ENCODE peak calls at places on chromosomes 12 and 14, in eight cellular contexts. One of them, this sample, is unnamed.

GRCh38 chr14:58501214-58501816 is 73.8 kb downstream of the KIAA0586 start:
- DNase-seq in cardiac muscle cell: peak; percentile 90
- DNase-seq in tibial artery: no peak
- DNase-seq in AG10803: peak; percentile 85
- DNase-seq in mammary epithelial cell: peak; percentile 38
- DNase-seq in AG09319: peak; percentile 57
- DNase-seq in progenitor cell of endocrine pancreas: no peak
- DNase-seq in fibroblast of pulmonary artery: peak; percentile 92
- DNase-seq in this sample: no peak

GRCh38 chr14:87199371-87199770 is 793.6 kb downstream of the GALC start:
- DNase-seq in cardiac muscle cell: no peak
- DNase-seq in AG09319: no peak
- DNase-seq in tibial artery: no peak
- DNase-seq in mammary epithelial cell: no peak
- DNase-seq in AG10803: no peak
- DNase-seq in progenitor cell of endocrine pancreas: no peak
- DNase-seq in fibroblast of pulmonary artery: no peak
- DNase-seq in this sample: no peak

GRCh38 chr12:112908548-112908947 is 1.8 kb downstream of the OAS1 start:
- DNase-seq in fibroblast of pulmonary artery: no peak
- DNase-seq in progenitor cell of endocrine pancreas: no peak
- DNase-seq in tibial artery: no peak
- DNase-seq in mammary epithelial cell: no peak
- DNase-seq in AG10803: no peak
- DNase-seq in AG09319: no peak
- DNase-seq in cardiac muscle cell: no peak
- DNase-seq in this sample: no peak

GRCh38 chr12:127903146-127903545 is 363.8 kb upstream of the TMEM132C start:
- DNase-seq in progenitor cell of endocrine pancreas: no peak
- DNase-seq in mammary epithelial cell: no peak
- DNase-seq in fibroblast of pulmonary artery: peak; percentile 6
- DNase-seq in cardiac muscle cell: no peak
- DNase-seq in tibial artery: no peak
- DNase-seq in AG09319: no peak
- DNase-seq in AG10803: peak; percentile 86
- DNase-seq in this sample: no peak

GRCh38 chr12:51874013-51874412 is 13.9 kb upstream of the ANKRD33 start:
- DNase-seq in AG10803: no peak
- DNase-seq in tibial artery: no peak
- DNase-seq in AG09319: no peak
- DNase-seq in progenitor cell of endocrine pancreas: no peak
- DNase-seq in mammary epithelial cell: no peak
- DNase-seq in fibroblast of pulmonary artery: no peak
- DNase-seq in cardiac muscle cell: no peak
- DNase-seq in this sample: no peak

GRCh38 chr12:68565391-68565903 is 45.3 kb upstream of the RAP1B start:
- DNase-seq in AG09319: peak; percentile 82
- DNase-seq in cardiac muscle cell: peak; percentile 58
- DNase-seq in tibial artery: no peak
- DNase-seq in AG10803: peak; percentile 94
- DNase-seq in mammary epithelial cell: peak; percentile 80
- DNase-seq in fibroblast of pulmonary artery: peak; percentile 64
- DNase-seq in progenitor cell of endocrine pancreas: no peak
- DNase-seq in this sample: no peak

GRCh38 chr12:53065975-53066593 is 13.1 kb downstream of the SPRYD3 start:
- DNase-seq in mammary epithelial cell: peak; percentile 55
- DNase-seq in fibroblast of pulmonary artery: peak; percentile 87
- DNase-seq in progenitor cell of endocrine pancreas: peak; percentile 70
- DNase-seq in tibial artery: peak; percentile 80
- DNase-seq in AG10803: peak; percentile 82
- DNase-seq in AG09319: no peak
- DNase-seq in cardiac muscle cell: peak; percentile 89
- DNase-seq in this sample: peak; percentile 71

GRCh38 chr14:32711103-32711680 is 227.5 kb upstream of the NPAS3 start:
- DNase-seq in tibial artery: no peak
- DNase-seq in mammary epithelial cell: no peak
- DNase-seq in cardiac muscle cell: peak; percentile 67
- DNase-seq in AG10803: peak; percentile 37
- DNase-seq in progenitor cell of endocrine pancreas: no peak
- DNase-seq in AG09319: no peak
- DNase-seq in fibroblast of pulmonary artery: peak; percentile 72
- DNase-seq in this sample: no peak

GRCh38 chr12:116794725-116795124 is 56.6 kb downstream of the RNFT2 start:
- DNase-seq in tibial artery: no peak
- DNase-seq in mammary epithelial cell: no peak
- DNase-seq in AG10803: no peak
- DNase-seq in AG09319: no peak
- DNase-seq in progenitor cell of endocrine pancreas: no peak
- DNase-seq in cardiac muscle cell: no peak
- DNase-seq in fibroblast of pulmonary artery: no peak
- DNase-seq in this sample: no peak

GRCh38 chr14:74955229-74955999 is at the start of gene PGF:
- DNase-seq in cardiac muscle cell: peak; percentile 51
- DNase-seq in fibroblast of pulmonary artery: peak; percentile 44
- DNase-seq in tibial artery: peak; percentile 67
- DNase-seq in AG10803: peak; percentile 40
- DNase-seq in progenitor cell of endocrine pancreas: peak; percentile 37
- DNase-seq in AG09319: no peak
- DNase-seq in mammary epithelial cell: peak; percentile 44
- DNase-seq in this sample: peak; percentile 73

GRCh38 chr12:31756977-31757420 is 28.2 kb upstream of the AMN1 start:
- DNase-seq in AG10803: no peak
- DNase-seq in mammary epithelial cell: peak; percentile 87
- DNase-seq in progenitor cell of endocrine pancreas: no peak
- DNase-seq in tibial artery: no peak
- DNase-seq in cardiac muscle cell: peak; percentile 34
- DNase-seq in fibroblast of pulmonary artery: peak; percentile 49
- DNase-seq in AG09319: no peak
- DNase-seq in this sample: no peak

GRCh38 chr12:120649442-120650248 is 9.2 kb downstream of the CABP1 start:
- DNase-seq in cardiac muscle cell: no peak
- DNase-seq in AG09319: no peak
- DNase-seq in progenitor cell of endocrine pancreas: no peak
- DNase-seq in AG10803: no peak
- DNase-seq in fibroblast of pulmonary artery: no peak
- DNase-seq in tibial artery: no peak
- DNase-seq in mammary epithelial cell: no peak
- DNase-seq in this sample: no peak

GRCh38 chr14:91264151-91265150 is 19.9 kb upstream of the GPR68 start:
- DNase-seq in AG09319: no peak
- DNase-seq in AG10803: no peak
- DNase-seq in mammary epithelial cell: no peak
- DNase-seq in fibroblast of pulmonary artery: no peak
- DNase-seq in cardiac muscle cell: peak; percentile 13
- DNase-seq in progenitor cell of endocrine pancreas: no peak
- DNase-seq in tibial artery: no peak
- DNase-seq in this sample: peak; percentile 51

GRCh38 chr14:56119221-56119967 is 1.2 kb downstream of the PELI2 start:
- DNase-seq in mammary epithelial cell: no peak
- DNase-seq in AG09319: no peak
- DNase-seq in cardiac muscle cell: peak; percentile 55
- DNase-seq in tibial artery: peak; percentile 41
- DNase-seq in fibroblast of pulmonary artery: peak; percentile 44
- DNase-seq in progenitor cell of endocrine pancreas: peak; percentile 27
- DNase-seq in AG10803: peak; percentile 38
- DNase-seq in this sample: peak; percentile 47

GRCh38 chr12:42141981-42142606 is 2.6 kb downstream of the GXYLT1 start:
- DNase-seq in tibial artery: no peak
- DNase-seq in fibroblast of pulmonary artery: no peak
- DNase-seq in AG10803: no peak
- DNase-seq in AG09319: no peak
- DNase-seq in cardiac muscle cell: no peak
- DNase-seq in mammary epithelial cell: no peak
- DNase-seq in progenitor cell of endocrine pancreas: no peak
- DNase-seq in this sample: no peak

GRCh38 chr12:50986961-50987737 is 34.8 kb downstream of the HIGD1C start:
- DNase-seq in progenitor cell of endocrine pancreas: peak; percentile 11
- DNase-seq in tibial artery: peak; percentile 45
- DNase-seq in mammary epithelial cell: peak; percentile 32
- DNase-seq in AG10803: peak; percentile 62
- DNase-seq in cardiac muscle cell: peak; percentile 77
- DNase-seq in fibroblast of pulmonary artery: peak; percentile 76
- DNase-seq in AG09319: peak; percentile 32
- DNase-seq in this sample: no peak

GRCh38 chr12:125181107-125181506 is 115.9 kb downstream of the AACS start:
- DNase-seq in cardiac muscle cell: no peak
- DNase-seq in tibial artery: no peak
- DNase-seq in AG09319: no peak
- DNase-seq in AG10803: no peak
- DNase-seq in progenitor cell of endocrine pancreas: no peak
- DNase-seq in fibroblast of pulmonary artery: no peak
- DNase-seq in mammary epithelial cell: no peak
- DNase-seq in this sample: no peak

GRCh38 chr12:24909667-24910066 is 39.2 kb downstream of the BCAT1 start:
- DNase-seq in cardiac muscle cell: peak; percentile 75
- DNase-seq in progenitor cell of endocrine pancreas: no peak
- DNase-seq in fibroblast of pulmonary artery: peak; percentile 87
- DNase-seq in tibial artery: peak; percentile 80
- DNase-seq in AG09319: peak; percentile 56
- DNase-seq in AG10803: peak; percentile 86
- DNase-seq in mammary epithelial cell: peak; percentile 91
- DNase-seq in this sample: no peak

GRCh38 chr12:123983822-123984485 is 10.9 kb downstream of the ZNF664 start:
- DNase-seq in progenitor cell of endocrine pancreas: no peak
- DNase-seq in cardiac muscle cell: peak; percentile 83
- DNase-seq in fibroblast of pulmonary artery: peak; percentile 85
- DNase-seq in AG09319: no peak
- DNase-seq in mammary epithelial cell: peak; percentile 57
- DNase-seq in AG10803: peak; percentile 76
- DNase-seq in tibial artery: peak; percentile 53
- DNase-seq in this sample: no peak
- TF ChIP-seq CTCF in progenitor cell of endocrine pancreas: peak; percentile 68
- TF ChIP-seq CTCF in cardiac muscle cell: peak; percentile 71
- TF ChIP-seq CTCF in fibroblast of pulmonary artery: peak; percentile 80
- TF ChIP-seq CTCF in AG09319: peak; percentile 72
- TF ChIP-seq CTCF in mammary epithelial cell: peak; percentile 70
- TF ChIP-seq CTCF in AG10803: peak; percentile 82
- TF ChIP-seq CTCF in tibial artery: peak; percentile 57
- TF ChIP-seq CTCF in this sample: no peak

DNA sequence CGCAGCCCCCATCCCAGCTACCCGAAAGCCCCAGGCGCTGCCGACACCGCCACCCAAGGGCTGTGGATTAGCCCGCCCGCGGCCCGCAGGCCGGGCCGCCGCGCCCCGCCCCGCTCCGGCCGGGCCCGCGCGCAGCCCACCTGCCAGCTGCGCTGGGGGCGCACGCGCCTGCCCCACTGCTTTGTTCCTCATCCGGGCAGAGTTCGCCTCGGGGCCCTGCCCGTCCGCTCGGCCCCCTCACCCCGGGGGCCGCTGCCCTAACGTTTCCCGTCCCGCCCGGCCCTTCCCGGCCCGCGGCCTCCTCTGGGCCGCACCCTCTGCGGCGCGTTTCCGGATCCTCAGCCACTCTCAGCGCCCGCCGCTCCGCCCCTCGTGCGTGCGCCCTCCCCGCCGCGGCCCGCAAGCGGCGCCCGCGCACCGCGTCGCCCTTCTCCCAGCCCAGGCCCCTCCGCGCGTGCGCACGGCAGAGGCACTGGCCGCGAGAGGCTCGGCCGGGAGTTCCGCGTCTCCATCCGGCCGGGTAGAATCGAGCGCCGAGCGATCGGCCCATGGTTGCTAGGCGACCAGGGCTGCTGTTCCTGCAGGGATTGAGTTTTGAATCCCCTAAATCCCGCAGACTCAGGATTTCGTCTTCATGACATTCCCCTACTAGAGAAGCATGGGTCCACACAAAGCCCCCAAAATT is at the start of gene PRDM4:
- DNase-seq in AG09319: peak; percentile 87
- DNase-seq in fibroblast of pulmonary artery: peak; percentile 95
- DNase-seq in cardiac muscle cell: peak; percentile 97
- DNase-seq in AG10803: peak; percentile 93
- DNase-seq in mammary epithelial cell: peak; percentile 91
- DNase-seq in tibial artery: peak; percentile 93
- DNase-seq in progenitor cell of endocrine pancreas: peak; percentile 91
- DNase-seq in this sample: peak; percentile 95
- TF ChIP-seq CTCF in AG09319: no peak
- TF ChIP-seq CTCF in fibroblast of pulmonary artery: no peak
- TF ChIP-seq CTCF in cardiac muscle cell: no peak
- TF ChIP-seq CTCF in AG10803: no peak
- TF ChIP-seq CTCF in mammary epithelial cell: peak; percentile 23
- TF ChIP-seq CTCF in tibial artery: peak; percentile 44
- TF ChIP-seq CTCF in progenitor cell of endocrine pancreas: peak; percentile 49
- TF ChIP-seq CTCF in this sample: peak; percentile 28

DNA sequence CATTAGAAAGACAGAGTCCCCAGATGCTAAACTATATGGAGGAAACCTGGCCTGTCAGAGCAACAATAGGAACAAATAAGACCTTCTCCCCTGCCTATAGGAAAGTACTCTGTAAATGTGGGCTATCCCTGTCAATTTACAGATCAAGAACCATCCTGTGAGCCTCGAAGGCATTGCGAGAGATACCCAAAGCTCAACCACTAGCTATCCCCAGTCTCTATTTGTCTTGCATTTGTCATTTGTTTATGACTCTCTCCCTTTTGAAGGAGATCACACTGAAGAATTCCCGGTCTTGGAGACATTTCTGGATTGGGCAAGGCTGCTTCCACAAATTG is 42.7 kb upstream of the DHRS4 start:
- DNase-seq in mammary epithelial cell: no peak
- DNase-seq in tibial artery: no peak
- DNase-seq in progenitor cell of endocrine pancreas: no peak
- DNase-seq in AG10803: no peak
- DNase-seq in AG09319: no peak
- DNase-seq in fibroblast of pulmonary artery: no peak
- DNase-seq in cardiac muscle cell: no peak
- DNase-seq in this sample: no peak
- TF ChIP-seq CTCF in mammary epithelial cell: no peak
- TF ChIP-seq CTCF in tibial artery: no peak
- TF ChIP-seq CTCF in progenitor cell of endocrine pancreas: no peak
- TF ChIP-seq CTCF in AG10803: no peak
- TF ChIP-seq CTCF in AG09319: no peak
- TF ChIP-seq CTCF in fibroblast of pulmonary artery: no peak
- TF ChIP-seq CTCF in cardiac muscle cell: no peak
- TF ChIP-seq CTCF in this sample: no peak

GRCh38 chr12:131851741-131852550 is 23.8 kb downstream of the MMP17 start:
- DNase-seq in progenitor cell of endocrine pancreas: no peak
- DNase-seq in AG09319: no peak
- DNase-seq in mammary epithelial cell: no peak
- DNase-seq in AG10803: no peak
- DNase-seq in tibial artery: no peak
- DNase-seq in fibroblast of pulmonary artery: no peak
- DNase-seq in cardiac muscle cell: no peak
- DNase-seq in this sample: no peak

GRCh38 chr12:131848753-131849152 is 20.6 kb downstream of the MMP17 start:
- DNase-seq in AG10803: no peak
- DNase-seq in progenitor cell of endocrine pancreas: no peak
- DNase-seq in cardiac muscle cell: no peak
- DNase-seq in mammary epithelial cell: no peak
- DNase-seq in AG09319: no peak
- DNase-seq in fibroblast of pulmonary artery: no peak
- DNase-seq in tibial artery: no peak
- DNase-seq in this sample: no peak

GRCh38 chr12:131852551-131853299 is 24.5 kb downstream of the MMP17 start:
- DNase-seq in AG10803: peak; percentile 49
- DNase-seq in mammary epithelial cell: no peak
- DNase-seq in fibroblast of pulmonary artery: no peak
- DNase-seq in tibial artery: no peak
- DNase-seq in cardiac muscle cell: peak; percentile 35
- DNase-seq in progenitor cell of endocrine pancreas: no peak
- DNase-seq in AG09319: no peak
- DNase-seq in this sample: no peak

GRCh38 chr12:131849700-131850553 is 21.7 kb downstream of the MMP17 start:
- DNase-seq in tibial artery: no peak
- DNase-seq in progenitor cell of endocrine pancreas: no peak
- DNase-seq in AG10803: no peak
- DNase-seq in mammary epithelial cell: no peak
- DNase-seq in fibroblast of pulmonary artery: no peak
- DNase-seq in cardiac muscle cell: no peak
- DNase-seq in AG09319: no peak
- DNase-seq in this sample: no peak

GRCh38 chr12:131850856-131851559 is 22.8 kb downstream of the MMP17 start:
- DNase-seq in tibial artery: no peak
- DNase-seq in AG09319: no peak
- DNase-seq in cardiac muscle cell: no peak
- DNase-seq in mammary epithelial cell: no peak
- DNase-seq in AG10803: no peak
- DNase-seq in progenitor cell of endocrine pancreas: no peak
- DNase-seq in fibroblast of pulmonary artery: no peak
- DNase-seq in this sample: peak; percentile 53
- TF ChIP-seq CTCF in tibial artery: peak; percentile 67
- TF ChIP-seq CTCF in AG09319: peak; percentile 35
- TF ChIP-seq CTCF in cardiac muscle cell: no peak
- TF ChIP-seq CTCF in mammary epithelial cell: no peak
- TF ChIP-seq CTCF in AG10803: peak; percentile 50
- TF ChIP-seq CTCF in progenitor cell of endocrine pancreas: peak; percentile 57
- TF ChIP-seq CTCF in fibroblast of pulmonary artery: peak; percentile 42
- TF ChIP-seq CTCF in this sample: peak; percentile 52